ENCODE peak calls at places on chromosome X, in ten cellular contexts. One of them, this sample, is unnamed.

GRCh38 chrX:123489011-123489410 is 243.8 kb downstream of the THOC2 start:
- DNase-seq in cardiac muscle cell: no peak
- DNase-seq in endothelial cell: no peak
- DNase-seq in AG08395: no peak
- DNase-seq in aorta: no peak
- DNase-seq in foreskin fibroblast: peak
- DNase-seq in activated CD4-positive, alpha-beta T cell treated with anti-CD3 and anti-CD28 coated beads, Interleukin-2, amount 10 ng/mL, durations not matched to agents 7 days and 5 days: no peak
- DNase-seq in stimulated activated CD4-positive, alpha-beta T cell treated with anti-CD3 and anti-CD28 coated beads, TNF-alpha, amount 100 ng/mL, for 4 hours: no peak
- DNase-seq in GDM1: no peak
- DNase-seq in GM04504: no peak
- DNase-seq in this sample: no peak

GRCh38 chrX:76428243-76429130 is 977 bp downstream of the MAGEE1 start:
- DNase-seq in GM04504: no peak
- DNase-seq in foreskin fibroblast: no peak
- DNase-seq in GDM1: no peak
- DNase-seq in AG08395: no peak
- DNase-seq in aorta: peak
- DNase-seq in stimulated activated CD4-positive, alpha-beta T cell treated with anti-CD3 and anti-CD28 coated beads, TNF-alpha, amount 100 ng/mL, for 4 hours: peak
- DNase-seq in activated CD4-positive, alpha-beta T cell treated with anti-CD3 and anti-CD28 coated beads, Interleukin-2, amount 10 ng/mL, durations not matched to agents 7 days and 5 days: peak
- DNase-seq in endothelial cell: peak
- DNase-seq in cardiac muscle cell: no peak
- DNase-seq in this sample: no peak

GRCh38 chrX:127574829-127575228 is 477.4 kb downstream of the ACTRT1 start:
- DNase-seq in cardiac muscle cell: no peak
- DNase-seq in endothelial cell: no peak
- DNase-seq in AG08395: no peak
- DNase-seq in activated CD4-positive, alpha-beta T cell treated with anti-CD3 and anti-CD28 coated beads, Interleukin-2, amount 10 ng/mL, durations not matched to agents 7 days and 5 days: no peak
- DNase-seq in foreskin fibroblast: no peak
- DNase-seq in GDM1: no peak
- DNase-seq in stimulated activated CD4-positive, alpha-beta T cell treated with anti-CD3 and anti-CD28 coated beads, TNF-alpha, amount 100 ng/mL, for 4 hours: no peak
- DNase-seq in GM04504: no peak
- DNase-seq in aorta: no peak
- DNase-seq in this sample: no peak

GRCh38 chrX:77432998-77433397 is 14.2 kb upstream of the FGF16 start:
- DNase-seq in AG08395: no peak
- DNase-seq in foreskin fibroblast: no peak
- DNase-seq in endothelial cell: no peak
- DNase-seq in GM04504: no peak
- DNase-seq in activated CD4-positive, alpha-beta T cell treated with anti-CD3 and anti-CD28 coated beads, Interleukin-2, amount 10 ng/mL, durations not matched to agents 7 days and 5 days: no peak
- DNase-seq in cardiac muscle cell: no peak
- DNase-seq in GDM1: no peak
- DNase-seq in stimulated activated CD4-positive, alpha-beta T cell treated with anti-CD3 and anti-CD28 coated beads, TNF-alpha, amount 100 ng/mL, for 4 hours: no peak
- DNase-seq in aorta: no peak
- DNase-seq in this sample: no peak

GRCh38 chrX:20530319-20530979 is 263.7 kb upstream of the RPS6KA3 start:
- DNase-seq in aorta: no peak
- DNase-seq in GM04504: no peak
- DNase-seq in cardiac muscle cell: peak
- DNase-seq in GDM1: no peak
- DNase-seq in AG08395: peak
- DNase-seq in foreskin fibroblast: peak
- DNase-seq in endothelial cell: peak
- DNase-seq in activated CD4-positive, alpha-beta T cell treated with anti-CD3 and anti-CD28 coated beads, Interleukin-2, amount 10 ng/mL, durations not matched to agents 7 days and 5 days: peak
- DNase-seq in stimulated activated CD4-positive, alpha-beta T cell treated with anti-CD3 and anti-CD28 coated beads, TNF-alpha, amount 100 ng/mL, for 4 hours: peak
- DNase-seq in this sample: peak

GRCh38 chrX:103536732-103537131 is 17.4 kb upstream of the RAB40A start:
- DNase-seq in cardiac muscle cell: no peak
- DNase-seq in activated CD4-positive, alpha-beta T cell treated with anti-CD3 and anti-CD28 coated beads, Interleukin-2, amount 10 ng/mL, durations not matched to agents 7 days and 5 days: no peak
- DNase-seq in GM04504: no peak
- DNase-seq in GDM1: no peak
- DNase-seq in endothelial cell: no peak
- DNase-seq in stimulated activated CD4-positive, alpha-beta T cell treated with anti-CD3 and anti-CD28 coated beads, TNF-alpha, amount 100 ng/mL, for 4 hours: no peak
- DNase-seq in aorta: no peak
- DNase-seq in AG08395: no peak
- DNase-seq in foreskin fibroblast: no peak
- DNase-seq in this sample: no peak

GRCh38 chrX:100648601-100649417 is 4.8 kb downstream of the SRPX2 start:
- DNase-seq in cardiac muscle cell: no peak
- DNase-seq in GDM1: no peak
- DNase-seq in AG08395: peak
- DNase-seq in activated CD4-positive, alpha-beta T cell treated with anti-CD3 and anti-CD28 coated beads, Interleukin-2, amount 10 ng/mL, durations not matched to agents 7 days and 5 days: no peak
- DNase-seq in GM04504: peak
- DNase-seq in foreskin fibroblast: peak
- DNase-seq in aorta: no peak
- DNase-seq in endothelial cell: no peak
- DNase-seq in stimulated activated CD4-positive, alpha-beta T cell treated with anti-CD3 and anti-CD28 coated beads, TNF-alpha, amount 100 ng/mL, for 4 hours: no peak
- DNase-seq in this sample: no peak

GRCh38 chrX:85851418-85851817 is 195.9 kb downstream of the CHM start:
- DNase-seq in stimulated activated CD4-positive, alpha-beta T cell treated with anti-CD3 and anti-CD28 coated beads, TNF-alpha, amount 100 ng/mL, for 4 hours: no peak
- DNase-seq in GDM1: no peak
- DNase-seq in aorta: no peak
- DNase-seq in GM04504: no peak
- DNase-seq in endothelial cell: peak
- DNase-seq in activated CD4-positive, alpha-beta T cell treated with anti-CD3 and anti-CD28 coated beads, Interleukin-2, amount 10 ng/mL, durations not matched to agents 7 days and 5 days: peak
- DNase-seq in AG08395: no peak
- DNase-seq in foreskin fibroblast: no peak
- DNase-seq in cardiac muscle cell: peak
- DNase-seq in this sample: no peak

GRCh38 chrX:38312436-38312835 is 14.9 kb downstream of the RPGR start:
- DNase-seq in activated CD4-positive, alpha-beta T cell treated with anti-CD3 and anti-CD28 coated beads, Interleukin-2, amount 10 ng/mL, durations not matched to agents 7 days and 5 days: no peak
- DNase-seq in GM04504: peak
- DNase-seq in stimulated activated CD4-positive, alpha-beta T cell treated with anti-CD3 and anti-CD28 coated beads, TNF-alpha, amount 100 ng/mL, for 4 hours: no peak
- DNase-seq in cardiac muscle cell: no peak
- DNase-seq in aorta: no peak
- DNase-seq in AG08395: peak
- DNase-seq in foreskin fibroblast: peak
- DNase-seq in endothelial cell: no peak
- DNase-seq in GDM1: no peak
- DNase-seq in this sample: no peak

This sample was measured in K562.